ENCODE peak calls at places on chromosome 10, in ten cellular contexts. S, I, D, H, Y, T, U, W, V and R are unnamed samples.

GRCh38 chr10:123833170-123833850 is 58.3 kb downstream of the CPXM2 start:
- DNase-seq in I (no peak), S (no peak), Y (no peak), D (no peak), U (no peak), H (no peak), W (no peak), T (no peak), V (no peak), R (no peak)

GRCh38 chr10:79322616-79323566 is 24.4 kb upstream of the PPIF start:
- DNase-seq in W (no peak), H (peak), T (peak), V (no peak), I (no peak), Y (peak), D (peak), U (peak), S (peak), R (peak)

GRCh38 chr10:2456834-2457233 is 610.5 kb upstream of the PFKP start:
- DNase-seq in Y (no peak), S (no peak), D (no peak), H (no peak), I (no peak), T (no peak), U (no peak), W (no peak), V (no peak), R (no peak)

GRCh38 chr10:102413053-102413705 is 5.4 kb downstream of the PSD start:
- DNase-seq in S (no peak), T (peak), Y (no peak), U (no peak), D (no peak), W (peak), I (peak), V (no peak), H (peak), R (no peak)

GRCh38 chr10:65335311-65335710 is 1590.5 kb upstream of the LRRTM3 start:
- DNase-seq in W (no peak), D (no peak), V (no peak), S (no peak), H (no peak), T (no peak), Y (no peak), I (no peak), U (no peak), R (no peak)

GRCh38 chr10:102342462-102342861 is 53.0 kb upstream of the NFKB2 start:
- DNase-seq in U (no peak), W (no peak), I (peak), H (no peak), D (no peak), Y (no peak), T (no peak), V (no peak), S (no peak), R (no peak)

GRCh38 chr10:123517376-123517775 is 148.8 kb upstream of the GPR26 start:
- DNase-seq in H (peak), Y (no peak), D (no peak), T (no peak), I (no peak), U (no peak), S (no peak), V (no peak), W (no peak), R (no peak)

GRCh38 chr10:69394020-69394419 is 22.7 kb downstream of the TACR2 start:
- DNase-seq in U (no peak), H (no peak), D (no peak), S (no peak), W (no peak), V (no peak), T (no peak), Y (peak), I (no peak), R (no peak)

GRCh38 chr10:71989658-71990454 is 25.7 kb downstream of the CHST3 start:
- DNase-seq in V (no peak), W (no peak), T (no peak), D (no peak), Y (no peak), S (no peak), U (no peak), H (no peak), I (no peak), R (no peak)

GRCh38 chr10:91597397-91597881 is 35.4 kb downstream of the PPP1R3C start:
- DNase-seq in Y (no peak), U (no peak), D (no peak), T (no peak), S (no peak), H (no peak), I (no peak), V (no peak), W (peak), R (no peak)

GRCh38 chr10:89032141-89032814 is 41.7 kb downstream of the FAS start:
- DNase-seq in W (no peak), D (no peak), U (peak), I (no peak), T (no peak), V (peak), H (peak), S (no peak), Y (no peak), R (no peak)

GRCh38 chr10:132576671-132577349 is 39.2 kb downstream of the INPP5A start:
- DNase-seq in H (no peak), D (no peak), W (no peak), I (no peak), Y (no peak), T (no peak), U (no peak), S (no peak), V (no peak), R (no peak)

GRCh38 chr10:33248638-33249037 is 85.8 kb downstream of the NRP1 start:
- DNase-seq in V (peak), U (no peak), D (no peak), I (no peak), S (peak), Y (no peak), H (no peak), W (no peak), T (peak), R (peak)

GRCh38 chr10:77249901-77250459 is 387.6 kb downstream of the KCNMA1 start:
- DNase-seq in I (no peak), T (no peak), W (no peak), U (no peak), Y (no peak), V (no peak), H (no peak), D (no peak), S (no peak), R (no peak)

GRCh38 chr10:88926484-88927249 is 25.9 kb downstream of the ACTA2 start:
- DNase-seq in T (no peak), I (no peak), S (no peak), H (no peak), Y (no peak), W (no peak), D (no peak), U (no peak), V (peak), R (no peak)

GRCh38 chr10:17046989-17047388 is 82.6 kb downstream of the CUBN start:
- DNase-seq in W (no peak), I (no peak), V (no peak), S (no peak), Y (no peak), T (no peak), H (no peak), U (no peak), D (no peak), R (no peak)

GRCh38 chr10:4663162-4663992 is 162.6 kb upstream of the AKR1E2 start:
- DNase-seq in W (no peak), D (peak), V (peak), T (peak), S (no peak), I (no peak), U (no peak), H (no peak), Y (peak), R (no peak)

GRCh38 chr10:114429581-114430335 is 25.5 kb upstream of the AFAP1L2 start:
- DNase-seq in W (no peak), D (no peak), T (no peak), U (no peak), V (no peak), Y (no peak), S (no peak), I (no peak), H (no peak), R (no peak)

GRCh38 chr10:127935115-127935561 is 28.2 kb downstream of the PTPRE start:
- DNase-seq in S (no peak), H (no peak), Y (no peak), T (no peak), W (peak), D (no peak), V (no peak), I (no peak), U (no peak), R (no peak)

GRCh38 chr10:79246209-79246581 is 101.1 kb upstream of the PPIF start:
- DNase-seq in W (peak), V (no peak), Y (peak), U (no peak), T (no peak), D (no peak), S (no peak), H (no peak), I (no peak), R (no peak)